ENCODE peak calls at places on chromosomes 5 and 9, in four cellular contexts. I, U, V and Y are unnamed samples.

GRCh38 chr9:92774274-92774673 is 9.6 kb upstream of the BICD2 start:
- DNase-seq in I (no peak), U (no peak), V (no peak), Y (no peak)

GRCh38 chr9:38178282-38178681 is 109.3 kb upstream of the SHB start:
- DNase-seq in I (no peak), U (no peak), V (no peak), Y (no peak)

GRCh38 chr9:2158111-2158610 is 143.0 kb downstream of the SMARCA2 start:
- DNase-seq in I (no peak), U (peak; percentile 27), V (no peak), Y (peak; percentile 39)

GRCh38 chr5:143173139-143173889 is 230.2 kb downstream of the NR3C1 start:
- DNase-seq in I (peak; percentile 51), U (no peak), V (no peak), Y (no peak)

GRCh38 chr5:139903805-139904565 is 108.4 kb downstream of the PSD2 start:
- DNase-seq in I (no peak), U (peak; percentile 67), V (no peak), Y (no peak)

GRCh38 chr5:58985759-58986158 is 402.9 kb downstream of the RAB3C start:
- DNase-seq in I (no peak), U (no peak), V (no peak), Y (no peak)

GRCh38 chr9:136281421-136282271 is 22.2 kb downstream of the CCDC187 start:
- DNase-seq in I (no peak), U (no peak), V (no peak), Y (no peak)

GRCh38 chr5:14447958-14448881 is 133.4 kb upstream of the OTULINL start:
- DNase-seq in I (no peak), U (no peak), V (no peak), Y (peak; percentile 28)

GRCh38 chr5:8650197-8650596 is 781.2 kb downstream of the MTRR start:
- DNase-seq in I (no peak), U (no peak), V (no peak), Y (no peak)

GRCh38 chr5:149177911-149178565 is 36.7 kb downstream of the ABLIM3 start:
- DNase-seq in I (no peak), U (peak; percentile 20), V (no peak), Y (no peak)

GRCh38 chr5:119379929-119380328 is 24.1 kb downstream of the TNFAIP8 start:
- DNase-seq in I (no peak), U (no peak), V (peak; percentile 55), Y (no peak)

GRCh38 chr5:43603535-43604363 is 769 bp downstream of the NNT start:
- DNase-seq in I (peak; percentile 31), U (peak; percentile 24), V (peak; percentile 42), Y (peak; percentile 55)

GRCh38 chr5:143186623-143187022 is 216.9 kb downstream of the NR3C1 start:
- DNase-seq in I (no peak), U (no peak), V (no peak), Y (no peak)

GRCh38 chr9:747567-747966 is 93.9 kb upstream of the DMRT1 start:
- DNase-seq in I (no peak), U (no peak), V (no peak), Y (no peak)

GRCh38 chr5:178769617-178770290 is 39.3 kb upstream of the ZNF354A start:
- DNase-seq in I (no peak), U (no peak), V (no peak), Y (no peak)

GRCh38 chr5:160937570-160937969 is 85.6 kb upstream of the ATP10B start:
- DNase-seq in I (no peak), U (no peak), V (no peak), Y (no peak)

GRCh38 chr5:5421149-5421960 is 1.1 kb upstream of the ICE1 start:
- DNase-seq in I (no peak), U (no peak), V (peak; percentile 47), Y (no peak)

GRCh38 chr9:123997665-123998277 is 13.8 kb upstream of the LHX2 start:
- DNase-seq in I (no peak), U (peak; percentile 42), V (no peak), Y (peak; percentile 81)

GRCh38 chr9:97768731-97769130 is 71.6 kb upstream of the XPA start:
- DNase-seq in I (no peak), U (no peak), V (no peak), Y (no peak)

GRCh38 chr9:6833518-6834192 is 75.9 kb downstream of the KDM4C start:
- DNase-seq in I (no peak), U (no peak), V (no peak), Y (no peak)

GRCh38 chr5:56148453-56148971 is 84.6 kb downstream of the ANKRD55 start:
- DNase-seq in I (no peak), U (no peak), V (no peak), Y (peak; percentile 96)

GRCh38 chr5:153926201-153926600 is 112.5 kb downstream of the FAM114A2 start:
- DNase-seq in I (no peak), U (no peak), V (no peak), Y (no peak)

GRCh38 chr5:170769236-170769635 is 14.3 kb upstream of the GABRP start:
- DNase-seq in I (no peak), U (no peak), V (no peak), Y (no peak)
- TF ChIP-seq NR2C2 in I (no peak), U (no peak), V (no peak), Y (no peak)

DNA sequence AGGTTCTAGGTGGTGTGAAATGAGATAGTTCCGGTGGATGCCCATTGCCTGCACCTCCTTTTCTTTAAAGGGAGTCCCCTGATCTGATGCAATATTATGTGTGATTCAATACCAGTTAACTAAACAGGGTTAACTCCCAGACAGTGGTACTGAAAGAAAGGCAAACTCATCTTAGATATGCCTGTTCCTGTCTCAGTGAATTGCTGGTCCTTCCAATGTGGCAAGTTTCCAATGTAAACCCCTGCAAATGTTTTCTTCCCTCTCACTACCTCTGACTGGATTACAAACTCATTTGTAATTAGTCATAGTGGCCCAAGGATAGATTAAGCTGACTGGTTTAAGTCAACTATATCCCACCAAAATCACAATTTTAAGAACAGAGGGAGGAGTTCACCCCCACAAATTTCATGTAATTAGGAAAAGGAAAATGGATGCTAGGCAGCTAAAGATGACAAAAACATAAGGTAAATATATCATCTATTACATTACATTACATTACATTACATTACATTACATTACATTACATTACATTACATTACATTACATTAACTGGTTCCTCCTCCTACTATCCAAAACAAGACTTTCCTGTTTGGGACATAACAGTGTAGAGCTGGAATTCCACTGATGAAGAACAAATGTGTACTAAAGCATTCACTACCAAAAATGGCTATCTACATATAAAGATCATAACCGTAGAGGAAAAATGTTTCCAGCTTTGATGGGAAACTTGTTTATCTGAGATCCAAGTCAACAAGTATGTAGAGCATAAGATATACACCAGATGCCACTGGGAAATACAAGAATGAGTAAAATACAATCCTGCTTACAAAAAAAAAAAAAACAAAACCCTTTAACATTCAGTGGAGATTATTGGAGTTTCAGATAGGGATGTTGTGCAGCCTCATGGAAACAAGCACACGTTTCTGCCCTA is 121.5 kb upstream of the SNX2 start:
- DNase-seq in I (no peak), U (no peak), V (no peak), Y (no peak)
- TF ChIP-seq NR2C2 in I (no peak), U (no peak), V (no peak), Y (no peak)

DNA sequence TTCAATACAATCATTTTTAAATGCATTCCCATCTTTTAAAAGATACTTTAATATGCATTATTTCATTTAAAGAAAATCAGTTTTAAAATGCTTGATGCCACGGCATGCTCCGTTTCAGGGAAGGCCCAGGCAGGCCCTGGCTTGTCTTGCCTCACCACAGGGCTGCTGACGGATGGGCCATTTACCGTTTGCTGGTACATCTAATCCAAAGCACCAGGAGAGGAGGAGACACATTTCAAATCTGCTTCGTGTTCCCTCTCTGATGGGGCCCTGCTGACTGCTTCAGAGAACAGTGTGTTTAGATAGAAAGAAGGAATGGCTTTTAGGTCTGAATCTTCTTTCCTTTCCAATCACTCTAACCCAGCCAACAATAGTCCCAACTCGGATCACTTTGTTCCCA is 185.2 kb downstream of the DCP2 start:
- DNase-seq in I (no peak), U (no peak), V (no peak), Y (no peak)
- TF ChIP-seq NR2C2 in I (no peak), U (no peak), V (no peak), Y (no peak)

GRCh38 chr5:133236976-133237375 is 185.2 kb downstream of the HSPA4 start:
- DNase-seq in I (no peak), U (no peak), V (no peak), Y (no peak)
- TF ChIP-seq NR2C2 in I (no peak), U (no peak), V (no peak), Y (no peak)

GRCh38 chr5:76372320-76373054 is 30.6 kb upstream of the IQGAP2 start:
- DNase-seq in I (peak; percentile 76), U (no peak), V (peak; percentile 86), Y (no peak)
- TF ChIP-seq NR2C2 in I (no peak), U (no peak), V (no peak), Y (no peak)

GRCh38 chr5:2869471-2869870 is 118.0 kb upstream of the IRX2 start:
- DNase-seq in I (no peak), U (no peak), V (no peak), Y (no peak)

GRCh38 chr5:2877520-2877919 is 126.0 kb upstream of the IRX2 start:
- DNase-seq in I (no peak), U (no peak), V (no peak), Y (no peak)

GRCh38 chr5:2874099-2874498 is 122.6 kb upstream of the IRX2 start:
- DNase-seq in I (no peak), U (no peak), V (no peak), Y (no peak)

GRCh38 chr5:2876183-2876582 is 124.7 kb upstream of the IRX2 start:
- DNase-seq in I (no peak), U (no peak), V (no peak), Y (no peak)

DNA sequence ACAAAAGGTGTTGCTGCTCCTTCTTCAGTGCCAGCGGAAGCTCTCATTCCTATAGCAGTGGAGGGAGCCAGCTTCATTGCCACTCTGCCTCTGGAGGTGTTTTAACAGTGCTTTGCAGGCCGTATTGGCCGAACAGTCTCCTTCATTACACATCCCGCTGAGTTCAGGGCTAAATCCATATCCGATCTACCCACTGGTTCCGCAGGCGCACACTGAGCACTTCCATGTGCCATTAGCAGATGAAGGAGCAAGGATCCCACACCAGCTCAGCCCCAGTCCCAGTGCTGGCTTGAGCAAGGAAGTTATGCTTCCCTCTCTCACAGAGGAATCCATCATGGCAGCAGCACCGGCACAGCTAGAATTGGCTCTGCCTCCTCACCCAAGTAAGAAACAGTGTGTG is 121.2 kb upstream of the IRX2 start:
- DNase-seq in I (no peak), U (no peak), V (no peak), Y (no peak)
- TF ChIP-seq NR2C2 in I (no peak), U (no peak), V (no peak), Y (no peak)

GRCh38 chr9:114769664-114770063 is 36.2 kb downstream of the TNFSF15 start:
- DNase-seq in I (no peak), U (no peak), V (no peak), Y (no peak)
- TF ChIP-seq NR2C2 in I (no peak), U (no peak), V (no peak), Y (no peak)